ENCODE peak calls at places on chromosomes 4 and X, in nine cellular contexts. D is mesothelial cell of epicardium; T is effector memory CD4-positive, alpha-beta T cell; E is mesenchymal stem cell; B is endothelial cell; A is activated CD8-positive, alpha-beta memory T cell treated with anti-CD3 and anti-CD28 coated beads for 48 hours; Z is stimulated activated CD8-positive, alpha-beta memory T cell treated with anti-CD3 and anti-CD28 coated beads, Interleukin-4, amount 100 ng/mL, for 48 hours; F is DMS 273 treated with DMSO at 0.1 percent for 48 hours; G is heart left ventricle. J is an unnamed sample.

GRCh38 chr4:10554694-10555093 is 97.5 kb upstream of the ZNF518B start:
- DNase-seq in B (peak; percentile 67), F (no peak), E (peak; percentile 71), T (peak; percentile 19), Z (peak; percentile 72), A (no peak), D (no peak), G (no peak), J (peak; percentile 67)

GRCh38 chrX:15718283-15718970 is 19.6 kb upstream of the CA5B start:
- DNase-seq in D (no peak), E (no peak), F (no peak), Z (no peak), A (no peak), T (no peak), G (no peak), B (no peak), J (no peak)

GRCh38 chrX:66833426-66833825 is 194.5 kb upstream of the EDA2R start:
- DNase-seq in T (no peak), E (no peak), Z (no peak), A (no peak), G (no peak), D (no peak), F (no peak), B (no peak), J (no peak)

GRCh38 chr4:5399790-5400421 is 308.5 kb downstream of the EVC2 start:
- DNase-seq in A (no peak), Z (no peak), G (no peak), F (no peak), E (peak; percentile 29), B (peak; percentile 52), T (no peak), D (no peak), J (peak; percentile 29)

GRCh38 chr4:135598151-135598550 is 1396.6 kb upstream of the PABPC4L start:
- DNase-seq in E (no peak), T (no peak), G (no peak), F (no peak), B (no peak), D (no peak), Z (no peak), A (no peak), J (peak; percentile 52)

GRCh38 chrX:65821721-65822496 is 154.5 kb downstream of the MSN start:
- DNase-seq in D (no peak), G (peak; percentile 60), A (peak; percentile 2), T (peak; percentile 10), F (no peak), Z (peak; percentile 41), E (no peak), B (peak; percentile 3), J (no peak)

GRCh38 chr4:54659213-54660144 is 1.7 kb downstream of the KIT start:
- DNase-seq in T (no peak), E (peak; percentile 28), G (no peak), Z (no peak), D (no peak), A (no peak), F (no peak), B (peak; percentile 21), J (peak; percentile 31)

GRCh38 chr4:78056265-78057129 is 626 bp upstream of the FRAS1 start:
- DNase-seq in T (no peak), G (peak; percentile 70), F (peak; percentile 79), E (peak; percentile 64), B (peak; percentile 58), D (peak; percentile 66), A (no peak), Z (peak; percentile 39), J (peak; percentile 80)

GRCh38 chr4:1412376-1413220 is 6.4 kb upstream of the NKX1-1 start:
- DNase-seq in T (no peak), E (no peak), D (no peak), F (no peak), G (peak; percentile 30), Z (no peak), A (no peak), B (no peak), J (no peak)

GRCh38 chrX:150200820-150201287 is 162.3 kb upstream of the MAMLD1 start:
- DNase-seq in F (peak; percentile 14), E (peak; percentile 97), B (no peak), T (no peak), D (no peak), G (peak; percentile 67), Z (peak; percentile 68), A (peak; percentile 52), J (peak; percentile 98)

GRCh38 chr4:79551555-79551954 is 143.5 kb upstream of the GK2 start:
- DNase-seq in G (no peak), F (no peak), B (no peak), D (no peak), Z (no peak), A (no peak), T (no peak), E (no peak), J (no peak)

GRCh38 chr4:763191-763810 is 57.7 kb downstream of the PCGF3 start:
- DNase-seq in D (no peak), T (no peak), A (no peak), Z (peak; percentile 37), B (no peak), F (no peak), E (no peak), G (peak; percentile 18), J (no peak)

GRCh38 chr4:147996840-147997239 is 265.0 kb downstream of the ARHGAP10 start:
- DNase-seq in Z (no peak), D (no peak), E (no peak), G (no peak), B (no peak), T (no peak), A (no peak), F (no peak), J (no peak)

GRCh38 chr4:47207555-47207954 is 176.2 kb downstream of the GABRB1 start:
- DNase-seq in A (no peak), Z (no peak), F (no peak), E (no peak), D (no peak), T (no peak), G (no peak), B (no peak), J (no peak)

J was measured in astrocyte of the spinal cord.